ENCODE peak calls at places on chromosomes 13 and 19, in nine cellular contexts. One of them, this sample, is unnamed.

GRCh38 chr19:12090807-12091206 is 26.3 kb downstream of the ZNF844 start:
- DNase-seq in endothelial cell of umbilical vein: peak
- DNase-seq in stomach: peak
- DNase-seq in H1: no peak
- DNase-seq in vagina: no peak
- DNase-seq in GM23338: peak
- DNase-seq in transverse colon: peak
- DNase-seq in Panc1: peak
- DNase-seq in prostate gland: peak
- DNase-seq in this sample: peak

GRCh38 chr19:15488489-15489226 is 9.4 kb upstream of the PGLYRP2 start:
- DNase-seq in endothelial cell of umbilical vein: no peak
- DNase-seq in stomach: no peak
- DNase-seq in H1: no peak
- DNase-seq in vagina: no peak
- DNase-seq in GM23338: no peak
- DNase-seq in transverse colon: no peak
- DNase-seq in Panc1: no peak
- DNase-seq in prostate gland: no peak
- DNase-seq in this sample: no peak

GRCh38 chr13:36006347-36006746 is 124.8 kb downstream of the DCLK1 start:
- DNase-seq in endothelial cell of umbilical vein: no peak
- DNase-seq in stomach: no peak
- DNase-seq in H1: no peak
- DNase-seq in vagina: no peak
- DNase-seq in GM23338: no peak
- DNase-seq in transverse colon: no peak
- DNase-seq in Panc1: no peak
- DNase-seq in prostate gland: peak
- DNase-seq in this sample: no peak

GRCh38 chr13:67224148-67224846 is 5.8 kb downstream of the PCDH9 start:
- DNase-seq in endothelial cell of umbilical vein: peak
- DNase-seq in stomach: peak
- DNase-seq in H1: peak
- DNase-seq in vagina: no peak
- DNase-seq in GM23338: peak
- DNase-seq in transverse colon: peak
- DNase-seq in Panc1: no peak
- DNase-seq in prostate gland: peak
- DNase-seq in this sample: no peak

GRCh38 chr13:100510208-100510997 is 78.2 kb downstream of the GGACT start:
- DNase-seq in endothelial cell of umbilical vein: no peak
- DNase-seq in stomach: no peak
- DNase-seq in H1: no peak
- DNase-seq in vagina: no peak
- DNase-seq in GM23338: peak
- DNase-seq in transverse colon: no peak
- DNase-seq in Panc1: no peak
- DNase-seq in prostate gland: no peak
- DNase-seq in this sample: no peak

GRCh38 chr13:30119476-30119875 is 187.9 kb downstream of the KATNAL1 start:
- DNase-seq in endothelial cell of umbilical vein: no peak
- DNase-seq in stomach: no peak
- DNase-seq in H1: no peak
- DNase-seq in vagina: no peak
- DNase-seq in GM23338: no peak
- DNase-seq in transverse colon: peak
- DNase-seq in Panc1: no peak
- DNase-seq in prostate gland: peak
- DNase-seq in this sample: no peak

GRCh38 chr19:16618248-16618647 is 9.8 kb downstream of the MED26 start:
- DNase-seq in endothelial cell of umbilical vein: no peak
- DNase-seq in stomach: no peak
- DNase-seq in H1: no peak
- DNase-seq in vagina: no peak
- DNase-seq in GM23338: no peak
- DNase-seq in transverse colon: no peak
- DNase-seq in Panc1: no peak
- DNase-seq in prostate gland: no peak
- DNase-seq in this sample: no peak

GRCh38 chr13:42892760-42893159 is 99.3 kb downstream of the EPSTI1 start:
- DNase-seq in endothelial cell of umbilical vein: no peak
- DNase-seq in stomach: no peak
- DNase-seq in H1: no peak
- DNase-seq in vagina: no peak
- DNase-seq in GM23338: no peak
- DNase-seq in transverse colon: no peak
- DNase-seq in Panc1: no peak
- DNase-seq in prostate gland: no peak
- DNase-seq in this sample: no peak

GRCh38 chr19:12946092-12946845 is 607 bp downstream of the RAD23A start:
- DNase-seq in endothelial cell of umbilical vein: peak
- DNase-seq in stomach: peak
- DNase-seq in H1: peak
- DNase-seq in vagina: no peak
- DNase-seq in GM23338: peak
- DNase-seq in transverse colon: peak
- DNase-seq in Panc1: no peak
- DNase-seq in prostate gland: peak
- DNase-seq in this sample: peak

GRCh38 chr13:109840201-109840892 is 54.0 kb upstream of the IRS2 start:
- DNase-seq in endothelial cell of umbilical vein: no peak
- DNase-seq in stomach: no peak
- DNase-seq in H1: no peak
- DNase-seq in vagina: no peak
- DNase-seq in GM23338: no peak
- DNase-seq in transverse colon: no peak
- DNase-seq in Panc1: no peak
- DNase-seq in prostate gland: no peak
- DNase-seq in this sample: no peak

GRCh38 chr19:4267101-4267900 is 11.8 kb upstream of the SHD start:
- DNase-seq in endothelial cell of umbilical vein: peak
- DNase-seq in stomach: peak
- DNase-seq in H1: peak
- DNase-seq in vagina: no peak
- DNase-seq in GM23338: peak
- DNase-seq in transverse colon: peak
- DNase-seq in Panc1: peak
- DNase-seq in prostate gland: peak
- DNase-seq in this sample: no peak

GRCh38 chr19:40692212-40692551 is 1.7 kb upstream of the NUMBL start:
- DNase-seq in endothelial cell of umbilical vein: no peak
- DNase-seq in stomach: no peak
- DNase-seq in H1: no peak
- DNase-seq in vagina: no peak
- DNase-seq in GM23338: no peak
- DNase-seq in transverse colon: no peak
- DNase-seq in Panc1: no peak
- DNase-seq in prostate gland: no peak
- DNase-seq in this sample: no peak

GRCh38 chr19:39502640-39503417 is 4.1 kb downstream of the DLL3 start:
- DNase-seq in endothelial cell of umbilical vein: peak
- DNase-seq in stomach: peak
- DNase-seq in H1: no peak
- DNase-seq in vagina: no peak
- DNase-seq in GM23338: peak
- DNase-seq in transverse colon: peak
- DNase-seq in Panc1: peak
- DNase-seq in prostate gland: no peak
- DNase-seq in this sample: peak

GRCh38 chr13:38980628-38981078 is 10.0 kb downstream of the STOML3 start:
- DNase-seq in endothelial cell of umbilical vein: no peak
- DNase-seq in stomach: no peak
- DNase-seq in H1: no peak
- DNase-seq in vagina: no peak
- DNase-seq in GM23338: no peak
- DNase-seq in transverse colon: no peak
- DNase-seq in Panc1: no peak
- DNase-seq in prostate gland: no peak
- DNase-seq in this sample: no peak

GRCh38 chr13:42478531-42479156 is 95.3 kb upstream of the TNFSF11 start:
- DNase-seq in endothelial cell of umbilical vein: peak
- DNase-seq in stomach: no peak
- DNase-seq in H1: no peak
- DNase-seq in vagina: no peak
- DNase-seq in GM23338: peak
- DNase-seq in transverse colon: no peak
- DNase-seq in Panc1: no peak
- DNase-seq in prostate gland: no peak
- DNase-seq in this sample: no peak

GRCh38 chr13:78468546-78469060 is 134.7 kb downstream of the POU4F1 start:
- DNase-seq in endothelial cell of umbilical vein: no peak
- DNase-seq in stomach: no peak
- DNase-seq in H1: no peak
- DNase-seq in vagina: no peak
- DNase-seq in GM23338: peak
- DNase-seq in transverse colon: no peak
- DNase-seq in Panc1: no peak
- DNase-seq in prostate gland: no peak
- DNase-seq in this sample: no peak

GRCh38 chr13:59442461-59442860 is 721.3 kb downstream of the DIAPH3 start:
- DNase-seq in endothelial cell of umbilical vein: no peak
- DNase-seq in stomach: no peak
- DNase-seq in H1: no peak
- DNase-seq in vagina: no peak
- DNase-seq in GM23338: no peak
- DNase-seq in transverse colon: no peak
- DNase-seq in Panc1: no peak
- DNase-seq in prostate gland: no peak
- DNase-seq in this sample: no peak
- TF ChIP-seq POLR2AphosphoS5 in endothelial cell of umbilical vein: no peak
- TF ChIP-seq POLR2AphosphoS5 in stomach: no peak
- TF ChIP-seq POLR2AphosphoS5 in H1: no peak
- TF ChIP-seq POLR2AphosphoS5 in vagina: no peak
- TF ChIP-seq POLR2AphosphoS5 in GM23338: no peak
- TF ChIP-seq POLR2AphosphoS5 in transverse colon: no peak
- TF ChIP-seq POLR2AphosphoS5 in Panc1: no peak
- TF ChIP-seq POLR2AphosphoS5 in prostate gland: no peak
- TF ChIP-seq POLR2AphosphoS5 in this sample: no peak

GRCh38 chr19:35767288-35768081 is 7.9 kb upstream of the ARHGAP33 start:
- DNase-seq in endothelial cell of umbilical vein: no peak
- DNase-seq in stomach: no peak
- DNase-seq in H1: no peak
- DNase-seq in vagina: no peak
- DNase-seq in GM23338: peak
- DNase-seq in transverse colon: no peak
- DNase-seq in Panc1: no peak
- DNase-seq in prostate gland: no peak
- DNase-seq in this sample: no peak

GRCh38 chr19:35773020-35773809 is 2.1 kb upstream of the ARHGAP33 start:
- DNase-seq in endothelial cell of umbilical vein: no peak
- DNase-seq in stomach: no peak
- DNase-seq in H1: no peak
- DNase-seq in vagina: no peak
- DNase-seq in GM23338: no peak
- DNase-seq in transverse colon: no peak
- DNase-seq in Panc1: no peak
- DNase-seq in prostate gland: no peak
- DNase-seq in this sample: no peak

GRCh38 chr19:35764432-35765315 is 6.7 kb downstream of the PROSER3 start:
- DNase-seq in endothelial cell of umbilical vein: no peak
- DNase-seq in stomach: no peak
- DNase-seq in H1: no peak
- DNase-seq in vagina: no peak
- DNase-seq in GM23338: no peak
- DNase-seq in transverse colon: no peak
- DNase-seq in Panc1: no peak
- DNase-seq in prostate gland: no peak
- DNase-seq in this sample: no peak

GRCh38 chr19:35766571-35767104 is 8.7 kb downstream of the PROSER3 start:
- DNase-seq in endothelial cell of umbilical vein: no peak
- DNase-seq in stomach: no peak
- DNase-seq in H1: no peak
- DNase-seq in vagina: no peak
- DNase-seq in GM23338: no peak
- DNase-seq in transverse colon: no peak
- DNase-seq in Panc1: no peak
- DNase-seq in prostate gland: no peak
- DNase-seq in this sample: no peak

DNA sequence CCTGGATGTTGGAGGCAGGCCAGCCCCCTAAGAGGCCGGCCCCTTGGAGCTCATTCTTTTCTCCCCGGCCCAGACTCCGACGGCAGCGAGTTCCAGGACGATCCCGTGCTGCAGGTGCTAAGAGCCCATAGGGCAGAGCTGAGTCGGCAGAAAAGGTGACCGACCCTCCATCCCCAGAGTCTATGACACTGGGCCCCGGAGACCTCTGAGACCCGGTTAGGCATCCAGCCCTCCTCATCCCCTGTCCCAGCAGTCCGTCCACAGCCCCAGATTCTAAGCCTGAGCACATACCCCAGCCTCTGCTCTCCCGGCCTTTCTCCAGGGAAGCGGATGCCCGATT is 7.3 kb upstream of the ARHGAP33 start:
- DNase-seq in endothelial cell of umbilical vein: no peak
- DNase-seq in stomach: no peak
- DNase-seq in H1: no peak
- DNase-seq in vagina: no peak
- DNase-seq in GM23338: no peak
- DNase-seq in transverse colon: no peak
- DNase-seq in Panc1: no peak
- DNase-seq in prostate gland: no peak
- DNase-seq in this sample: no peak
- TF ChIP-seq POLR2AphosphoS5 in endothelial cell of umbilical vein: no peak
- TF ChIP-seq POLR2AphosphoS5 in stomach: no peak
- TF ChIP-seq POLR2AphosphoS5 in H1: no peak
- TF ChIP-seq POLR2AphosphoS5 in vagina: no peak
- TF ChIP-seq POLR2AphosphoS5 in GM23338: no peak
- TF ChIP-seq POLR2AphosphoS5 in transverse colon: no peak
- TF ChIP-seq POLR2AphosphoS5 in Panc1: no peak
- TF ChIP-seq POLR2AphosphoS5 in prostate gland: no peak
- TF ChIP-seq POLR2AphosphoS5 in this sample: no peak

DNA sequence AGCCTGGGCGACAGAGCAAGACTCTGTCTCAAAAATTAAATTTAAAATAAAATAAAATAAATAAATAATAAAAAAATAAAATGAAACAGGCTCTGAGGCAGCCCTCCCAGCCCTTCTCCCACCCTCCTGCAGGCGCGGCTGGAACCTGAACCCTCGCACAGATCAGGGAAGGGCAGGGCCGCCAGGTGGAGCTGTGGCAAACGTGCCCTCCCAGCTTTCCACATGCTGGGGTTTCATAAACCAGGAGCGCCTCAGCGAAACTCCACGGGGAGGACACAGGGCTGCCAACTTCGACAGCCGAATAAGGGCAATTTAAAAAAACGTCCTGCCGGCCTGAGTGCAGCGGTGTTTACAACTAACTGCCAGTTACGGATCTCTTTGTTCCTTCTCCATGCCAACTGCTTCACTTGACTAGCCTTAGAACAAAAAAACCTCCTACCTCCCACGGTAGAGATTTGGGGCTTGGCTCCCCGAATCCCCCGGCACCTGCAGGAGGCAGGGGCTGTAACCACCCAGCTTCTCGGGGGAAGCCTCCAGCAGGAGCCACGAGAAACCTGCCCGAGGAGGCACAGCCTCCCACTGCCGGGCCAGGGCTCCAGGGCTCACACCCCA is 15.9 kb downstream of the ZNF787 start:
- DNase-seq in endothelial cell of umbilical vein: peak
- DNase-seq in stomach: peak
- DNase-seq in H1: peak
- DNase-seq in vagina: no peak
- DNase-seq in GM23338: peak
- DNase-seq in transverse colon: peak
- DNase-seq in Panc1: no peak
- DNase-seq in prostate gland: peak
- DNase-seq in this sample: peak
- TF ChIP-seq POLR2AphosphoS5 in endothelial cell of umbilical vein: no peak
- TF ChIP-seq POLR2AphosphoS5 in stomach: peak
- TF ChIP-seq POLR2AphosphoS5 in H1: no peak
- TF ChIP-seq POLR2AphosphoS5 in vagina: peak
- TF ChIP-seq POLR2AphosphoS5 in GM23338: no peak
- TF ChIP-seq POLR2AphosphoS5 in transverse colon: peak
- TF ChIP-seq POLR2AphosphoS5 in Panc1: peak
- TF ChIP-seq POLR2AphosphoS5 in prostate gland: peak
- TF ChIP-seq POLR2AphosphoS5 in this sample: no peak

GRCh38 chr13:44221657-44222056 is 152.0 kb upstream of the SERP2 start:
- DNase-seq in endothelial cell of umbilical vein: no peak
- DNase-seq in stomach: no peak
- DNase-seq in H1: no peak
- DNase-seq in vagina: peak
- DNase-seq in GM23338: no peak
- DNase-seq in transverse colon: no peak
- DNase-seq in Panc1: no peak
- DNase-seq in prostate gland: peak
- DNase-seq in this sample: no peak
- TF ChIP-seq POLR2AphosphoS5 in endothelial cell of umbilical vein: no peak
- TF ChIP-seq POLR2AphosphoS5 in stomach: no peak
- TF ChIP-seq POLR2AphosphoS5 in H1: no peak
- TF ChIP-seq POLR2AphosphoS5 in vagina: peak
- TF ChIP-seq POLR2AphosphoS5 in GM23338: no peak
- TF ChIP-seq POLR2AphosphoS5 in transverse colon: no peak
- TF ChIP-seq POLR2AphosphoS5 in Panc1: no peak
- TF ChIP-seq POLR2AphosphoS5 in prostate gland: peak
- TF ChIP-seq POLR2AphosphoS5 in this sample: no peak

This sample was measured in GM12891.